ENCODE peak calls at places on chromosomes 11 and 22, in nine cellular contexts. One of them, this sample, is unnamed. For H3K4me1, the result is how much of the 10 kb centered on the place peaks cover.

GRCh38 chr11:117256573-117256972 is 24.1 kb downstream of the RNF214 start:
- DNase-seq in kidney: no peak
- DNase-seq in SK-N-SH: no peak
- DNase-seq in fibroblast of lung: peak
- DNase-seq in RWPE2: no peak
- DNase-seq in sigmoid colon: no peak
- DNase-seq in spleen: no peak
- DNase-seq in foreskin keratinocyte: no peak
- DNase-seq in CD8-positive, alpha-beta T cell: no peak
- DNase-seq in this sample: no peak

GRCh38 chr11:69351460-69351859 is 57.5 kb downstream of the MYEOV start:
- DNase-seq in kidney: no peak
- DNase-seq in SK-N-SH: no peak
- DNase-seq in fibroblast of lung: peak
- DNase-seq in RWPE2: no peak
- DNase-seq in sigmoid colon: no peak
- DNase-seq in spleen: no peak
- DNase-seq in foreskin keratinocyte: peak
- DNase-seq in CD8-positive, alpha-beta T cell: no peak
- DNase-seq in this sample: no peak

GRCh38 chr22:48895831-48896765 is 931.6 kb downstream of the BRD1 start:
- DNase-seq in kidney: no peak
- DNase-seq in SK-N-SH: no peak
- DNase-seq in fibroblast of lung: no peak
- DNase-seq in RWPE2: peak
- DNase-seq in sigmoid colon: no peak
- DNase-seq in spleen: no peak
- DNase-seq in foreskin keratinocyte: no peak
- DNase-seq in CD8-positive, alpha-beta T cell: no peak
- DNase-seq in this sample: peak

GRCh38 chr11:111429066-111429506 is 50.0 kb upstream of the POU2AF1 start:
- DNase-seq in kidney: no peak
- DNase-seq in SK-N-SH: peak
- DNase-seq in fibroblast of lung: peak
- DNase-seq in RWPE2: no peak
- DNase-seq in sigmoid colon: peak
- DNase-seq in spleen: no peak
- DNase-seq in foreskin keratinocyte: no peak
- DNase-seq in CD8-positive, alpha-beta T cell: no peak
- DNase-seq in this sample: no peak

GRCh38 chr11:11845066-11845465 is 3.3 kb downstream of the USP47 start:
- DNase-seq in kidney: no peak
- DNase-seq in SK-N-SH: no peak
- DNase-seq in fibroblast of lung: no peak
- DNase-seq in RWPE2: no peak
- DNase-seq in sigmoid colon: no peak
- DNase-seq in spleen: no peak
- DNase-seq in foreskin keratinocyte: peak
- DNase-seq in CD8-positive, alpha-beta T cell: no peak
- DNase-seq in this sample: no peak

GRCh38 chr11:12455938-12456337 is 78.6 kb downstream of the PARVA start:
- DNase-seq in kidney: no peak
- DNase-seq in SK-N-SH: no peak
- DNase-seq in fibroblast of lung: peak
- DNase-seq in RWPE2: no peak
- DNase-seq in sigmoid colon: no peak
- DNase-seq in spleen: no peak
- DNase-seq in foreskin keratinocyte: no peak
- DNase-seq in CD8-positive, alpha-beta T cell: no peak
- DNase-seq in this sample: no peak

GRCh38 chr11:88523362-88524028 is 186.0 kb upstream of the CTSC start:
- DNase-seq in kidney: no peak
- DNase-seq in SK-N-SH: no peak
- DNase-seq in fibroblast of lung: no peak
- DNase-seq in RWPE2: no peak
- DNase-seq in sigmoid colon: no peak
- DNase-seq in spleen: no peak
- DNase-seq in foreskin keratinocyte: no peak
- DNase-seq in CD8-positive, alpha-beta T cell: no peak
- DNase-seq in this sample: no peak

GRCh38 chr11:83007477-83007876 is 64.2 kb downstream of the RAB30 start:
- DNase-seq in kidney: no peak
- DNase-seq in SK-N-SH: no peak
- DNase-seq in fibroblast of lung: no peak
- DNase-seq in RWPE2: no peak
- DNase-seq in sigmoid colon: no peak
- DNase-seq in spleen: no peak
- DNase-seq in foreskin keratinocyte: no peak
- DNase-seq in CD8-positive, alpha-beta T cell: no peak
- DNase-seq in this sample: no peak

GRCh38 chr22:36257308-36257707 is 4.4 kb downstream of the APOL1 start:
- DNase-seq in kidney: no peak
- DNase-seq in SK-N-SH: no peak
- DNase-seq in fibroblast of lung: no peak
- DNase-seq in RWPE2: no peak
- DNase-seq in sigmoid colon: no peak
- DNase-seq in spleen: no peak
- DNase-seq in foreskin keratinocyte: no peak
- DNase-seq in CD8-positive, alpha-beta T cell: no peak
- DNase-seq in this sample: no peak
- H3K4me1 ChIP-seq in kidney: under half
- H3K4me1 ChIP-seq in SK-N-SH: under half
- H3K4me1 ChIP-seq in fibroblast of lung: under half
- H3K4me1 ChIP-seq in RWPE2: under half
- H3K4me1 ChIP-seq in sigmoid colon: under half
- H3K4me1 ChIP-seq in spleen: under half
- H3K4me1 ChIP-seq in foreskin keratinocyte: under half
- H3K4me1 ChIP-seq in CD8-positive, alpha-beta T cell: under half
- H3K4me1 ChIP-seq in this sample: under half

GRCh38 chr22:19807161-19807913 is 46.8 kb downstream of the TBX1 start:
- DNase-seq in kidney: peak
- DNase-seq in SK-N-SH: peak
- DNase-seq in fibroblast of lung: no peak
- DNase-seq in RWPE2: no peak
- DNase-seq in sigmoid colon: peak
- DNase-seq in spleen: peak
- DNase-seq in foreskin keratinocyte: no peak
- DNase-seq in CD8-positive, alpha-beta T cell: no peak
- DNase-seq in this sample: no peak

GRCh38 chr22:19807914-19808872 is 46.5 kb downstream of the GNB1L start:
- DNase-seq in kidney: peak
- DNase-seq in SK-N-SH: no peak
- DNase-seq in fibroblast of lung: no peak
- DNase-seq in RWPE2: no peak
- DNase-seq in sigmoid colon: peak
- DNase-seq in spleen: peak
- DNase-seq in foreskin keratinocyte: no peak
- DNase-seq in CD8-positive, alpha-beta T cell: no peak
- DNase-seq in this sample: no peak

GRCh38 chr22:19809741-19810140 is 44.9 kb downstream of the GNB1L start:
- DNase-seq in kidney: peak
- DNase-seq in SK-N-SH: no peak
- DNase-seq in fibroblast of lung: no peak
- DNase-seq in RWPE2: no peak
- DNase-seq in sigmoid colon: no peak
- DNase-seq in spleen: peak
- DNase-seq in foreskin keratinocyte: no peak
- DNase-seq in CD8-positive, alpha-beta T cell: no peak
- DNase-seq in this sample: no peak

GRCh38 chr22:19810381-19811141 is 44.1 kb downstream of the GNB1L start:
- DNase-seq in kidney: peak
- DNase-seq in SK-N-SH: peak
- DNase-seq in fibroblast of lung: peak
- DNase-seq in RWPE2: no peak
- DNase-seq in sigmoid colon: peak
- DNase-seq in spleen: peak
- DNase-seq in foreskin keratinocyte: no peak
- DNase-seq in CD8-positive, alpha-beta T cell: no peak
- DNase-seq in this sample: peak

GRCh38 chr22:19808873-19809478 is 45.7 kb downstream of the GNB1L start:
- DNase-seq in kidney: peak
- DNase-seq in SK-N-SH: no peak
- DNase-seq in fibroblast of lung: no peak
- DNase-seq in RWPE2: no peak
- DNase-seq in sigmoid colon: no peak
- DNase-seq in spleen: peak
- DNase-seq in foreskin keratinocyte: no peak
- DNase-seq in CD8-positive, alpha-beta T cell: no peak
- DNase-seq in this sample: no peak
- H3K4me1 ChIP-seq in kidney: under half
- H3K4me1 ChIP-seq in SK-N-SH: under half
- H3K4me1 ChIP-seq in fibroblast of lung: under half
- H3K4me1 ChIP-seq in RWPE2: under half
- H3K4me1 ChIP-seq in sigmoid colon: under half
- H3K4me1 ChIP-seq in spleen: under half
- H3K4me1 ChIP-seq in foreskin keratinocyte: under half
- H3K4me1 ChIP-seq in CD8-positive, alpha-beta T cell: under half
- H3K4me1 ChIP-seq in this sample: under half

DNA sequence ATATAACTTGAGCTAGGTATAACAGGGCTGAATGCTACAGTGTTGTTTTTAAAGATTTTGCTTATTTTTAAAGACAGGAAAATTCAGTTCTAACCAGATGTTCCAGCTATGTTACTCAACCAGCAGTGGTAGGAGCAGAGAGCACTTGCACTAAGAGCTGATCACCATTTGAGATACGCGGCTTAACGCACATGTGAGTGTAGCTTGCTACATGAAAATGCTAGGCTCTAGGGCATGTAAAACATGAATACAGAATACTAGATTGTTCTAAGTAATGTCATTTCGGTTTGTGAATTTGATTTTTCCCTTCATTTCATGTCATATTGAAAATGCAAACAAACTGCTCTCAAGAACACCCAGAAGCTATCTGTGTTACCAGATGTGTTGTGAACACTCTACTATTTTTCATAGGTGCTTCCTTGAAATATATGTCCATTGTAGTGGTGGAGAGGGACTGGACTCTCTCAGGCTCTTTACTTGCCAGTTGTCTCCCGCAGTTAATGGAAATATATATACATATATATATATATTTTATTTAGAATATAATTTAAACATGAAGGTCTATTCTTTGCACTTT is 10.8 kb upstream of the TECTA start:
- DNase-seq in kidney: no peak
- DNase-seq in SK-N-SH: peak
- DNase-seq in fibroblast of lung: no peak
- DNase-seq in RWPE2: no peak
- DNase-seq in sigmoid colon: no peak
- DNase-seq in spleen: no peak
- DNase-seq in foreskin keratinocyte: no peak
- DNase-seq in CD8-positive, alpha-beta T cell: no peak
- DNase-seq in this sample: no peak
- H3K4me1 ChIP-seq in kidney: under half
- H3K4me1 ChIP-seq in SK-N-SH: under half
- H3K4me1 ChIP-seq in fibroblast of lung: under half
- H3K4me1 ChIP-seq in RWPE2: under half
- H3K4me1 ChIP-seq in sigmoid colon: under half
- H3K4me1 ChIP-seq in spleen: under half
- H3K4me1 ChIP-seq in foreskin keratinocyte: under half
- H3K4me1 ChIP-seq in CD8-positive, alpha-beta T cell: under half
- H3K4me1 ChIP-seq in this sample: under half

DNA sequence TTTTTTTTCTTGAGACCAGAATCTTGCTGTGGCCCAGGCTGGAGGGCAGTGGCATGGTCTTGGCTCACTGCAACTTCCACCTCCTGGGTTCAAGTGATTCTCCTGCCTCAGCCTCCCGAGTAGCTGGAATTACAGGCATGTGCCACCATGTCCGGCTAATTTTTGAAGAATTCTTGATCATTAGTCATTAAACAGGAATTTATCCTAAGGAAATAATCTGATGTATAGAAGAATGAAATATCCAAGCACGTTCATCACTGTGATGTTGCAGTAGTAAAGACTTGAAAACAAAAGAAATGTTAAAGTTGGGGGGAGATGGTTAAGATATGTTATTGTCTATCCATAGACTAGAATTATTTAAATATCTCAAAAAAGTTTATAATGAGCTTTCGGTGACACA is 23.6 kb downstream of the CBL start:
- DNase-seq in kidney: no peak
- DNase-seq in SK-N-SH: no peak
- DNase-seq in fibroblast of lung: no peak
- DNase-seq in RWPE2: no peak
- DNase-seq in sigmoid colon: no peak
- DNase-seq in spleen: no peak
- DNase-seq in foreskin keratinocyte: no peak
- DNase-seq in CD8-positive, alpha-beta T cell: no peak
- DNase-seq in this sample: no peak
- H3K4me1 ChIP-seq in kidney: under half
- H3K4me1 ChIP-seq in SK-N-SH: under half
- H3K4me1 ChIP-seq in fibroblast of lung: under half
- H3K4me1 ChIP-seq in RWPE2: under half
- H3K4me1 ChIP-seq in sigmoid colon: under half
- H3K4me1 ChIP-seq in spleen: under half
- H3K4me1 ChIP-seq in foreskin keratinocyte: under half
- H3K4me1 ChIP-seq in CD8-positive, alpha-beta T cell: under half
- H3K4me1 ChIP-seq in this sample: under half

GRCh38 chr11:60511393-60511792 is 3.8 kb upstream of the MS4A13 start:
- DNase-seq in kidney: no peak
- DNase-seq in SK-N-SH: no peak
- DNase-seq in fibroblast of lung: no peak
- DNase-seq in RWPE2: no peak
- DNase-seq in sigmoid colon: no peak
- DNase-seq in spleen: no peak
- DNase-seq in foreskin keratinocyte: no peak
- DNase-seq in CD8-positive, alpha-beta T cell: no peak
- DNase-seq in this sample: no peak
- H3K4me1 ChIP-seq in kidney: under half
- H3K4me1 ChIP-seq in SK-N-SH: under half
- H3K4me1 ChIP-seq in fibroblast of lung: under half
- H3K4me1 ChIP-seq in RWPE2: under half
- H3K4me1 ChIP-seq in sigmoid colon: under half
- H3K4me1 ChIP-seq in spleen: under half
- H3K4me1 ChIP-seq in foreskin keratinocyte: under half
- H3K4me1 ChIP-seq in CD8-positive, alpha-beta T cell: under half
- H3K4me1 ChIP-seq in this sample: under half

GRCh38 chr11:10293423-10294288 is at the start of gene SBF2:
- DNase-seq in kidney: peak
- DNase-seq in SK-N-SH: peak
- DNase-seq in fibroblast of lung: peak
- DNase-seq in RWPE2: peak
- DNase-seq in sigmoid colon: peak
- DNase-seq in spleen: peak
- DNase-seq in foreskin keratinocyte: no peak
- DNase-seq in CD8-positive, alpha-beta T cell: peak
- DNase-seq in this sample: peak
- H3K4me1 ChIP-seq in kidney: under half
- H3K4me1 ChIP-seq in SK-N-SH: under half
- H3K4me1 ChIP-seq in fibroblast of lung: under half
- H3K4me1 ChIP-seq in RWPE2: under half
- H3K4me1 ChIP-seq in sigmoid colon: under half
- H3K4me1 ChIP-seq in spleen: under half
- H3K4me1 ChIP-seq in foreskin keratinocyte: under half
- H3K4me1 ChIP-seq in CD8-positive, alpha-beta T cell: under half
- H3K4me1 ChIP-seq in this sample: under half

This sample was measured in heart left ventricle.